ENCODE peak calls at places on chromosomes 1 and 21, in four cellular contexts. R is epithelial cell of esophagus, J is neural crest cell, Z is cardiac muscle cell. G is an unnamed sample.

GRCh38 chr1:40901886-40902633 is 39.9 kb upstream of the CITED4 start:
- DNase-seq in R (peak), J (no peak), Z (no peak), G (no peak)

GRCh38 chr1:2481885-2482284 is 5.8 kb downstream of the PLCH2 start:
- DNase-seq in R (peak), J (no peak), Z (no peak), G (no peak)

GRCh38 chr1:237411621-237412020 is 369.6 kb downstream of the RYR2 start:
- DNase-seq in R (peak), J (no peak), Z (no peak), G (no peak)

GRCh38 chr1:25072461-25072860 is 142.4 kb upstream of the RUNX3 start:
- DNase-seq in R (no peak), J (no peak), Z (no peak), G (no peak)

GRCh38 chr1:234661249-234661928 is 51.4 kb upstream of the IRF2BP2 start:
- DNase-seq in R (peak), J (no peak), Z (no peak), G (no peak)

GRCh38 chr1:27668808-27669723 is 2.9 kb downstream of the IFI6 start:
- DNase-seq in R (peak), J (peak), Z (peak), G (peak)

GRCh38 chr1:76269175-76269574 is 194.6 kb downstream of the ST6GALNAC3 start:
- DNase-seq in R (peak), J (no peak), Z (no peak), G (no peak)

GRCh38 chr1:76680676-76681075 is 186.6 kb upstream of the ST6GALNAC5 start:
- DNase-seq in R (no peak), J (no peak), Z (no peak), G (no peak)

GRCh38 chr1:235739124-235739523 is 89.5 kb upstream of the GNG4 start:
- DNase-seq in R (peak), J (no peak), Z (no peak), G (no peak)

GRCh38 chr1:178540204-178540603 is 27.3 kb downstream of the TEX35 start:
- DNase-seq in R (no peak), J (no peak), Z (no peak), G (no peak)

GRCh38 chr1:161182214-161182613 is 4.9 kb upstream of the B4GALT3 start:
- DNase-seq in R (peak), J (no peak), Z (no peak), G (no peak)

GRCh38 chr1:241817331-241817792 is 30.6 kb upstream of the EXO1 start:
- DNase-seq in R (peak), J (no peak), Z (no peak), G (no peak)

GRCh38 chr1:246417152-246417812 is 89.8 kb downstream of the SMYD3 start:
- DNase-seq in R (peak), J (no peak), Z (no peak), G (no peak)

GRCh38 chr1:57162607-57163235 is 196.9 kb upstream of the C8B start:
- DNase-seq in R (no peak), J (no peak), Z (no peak), G (no peak)

GRCh38 chr1:199723557-199723956 is 304.0 kb upstream of the NR5A2 start:
- DNase-seq in R (peak), J (no peak), Z (no peak), G (no peak)

GRCh38 chr1:219432966-219433365 is 179.9 kb downstream of the ZC3H11B start:
- DNase-seq in R (no peak), J (no peak), Z (peak), G (no peak)

GRCh38 chr1:221813887-221814286 is 72.0 kb upstream of the DUSP10 start:
- DNase-seq in R (no peak), J (no peak), Z (no peak), G (no peak)

GRCh38 chr21:17402885-17403477 is 109.9 kb upstream of the CXADR start:
- DNase-seq in R (no peak), J (no peak), Z (no peak), G (no peak)

GRCh38 chr1:94384485-94385353 is 33.5 kb upstream of the ABCD3 start:
- DNase-seq in R (no peak), J (no peak), Z (peak), G (no peak)

GRCh38 chr1:235932090-235932510 is 65.4 kb upstream of the LYST start:
- DNase-seq in R (peak), J (no peak), Z (no peak), G (no peak)

GRCh38 chr1:197441990-197442389 is 173.9 kb downstream of the CRB1 start:
- DNase-seq in R (peak), J (no peak), Z (peak), G (no peak)

GRCh38 chr1:33263890-33264504 is 7.7 kb downstream of the ZNF362 start:
- DNase-seq in R (no peak), J (no peak), Z (no peak), G (no peak)

GRCh38 chr1:27575861-27576331 is 28.0 kb downstream of the AHDC1 start:
- DNase-seq in R (peak), J (no peak), Z (peak), G (peak)

GRCh38 chr1:183241446-183241845 is 55.4 kb downstream of the LAMC2 start:
- DNase-seq in R (no peak), J (no peak), Z (no peak), G (no peak)

GRCh38 chr1:182713939-182714338 is 29.6 kb upstream of the RGS8 start:
- DNase-seq in R (no peak), J (no peak), Z (no peak), G (no peak)

GRCh38 chr1:87329051-87329755 is 523 bp downstream of the LMO4 start:
- DNase-seq in R (peak), J (peak), Z (peak), G (peak)

GRCh38 chr1:39283858-39284257 is 79.4 kb downstream of the MACF1 start:
- DNase-seq in R (no peak), J (no peak), Z (no peak), G (no peak)

GRCh38 chr1:39287541-39287940 is 83.0 kb downstream of the MACF1 start:
- DNase-seq in R (no peak), J (no peak), Z (no peak), G (no peak)

GRCh38 chr1:39277876-39278275 is 73.4 kb downstream of the MACF1 start:
- DNase-seq in R (no peak), J (no peak), Z (no peak), G (no peak)

GRCh38 chr1:39282537-39283216 is 78.2 kb downstream of the MACF1 start:
- DNase-seq in R (no peak), J (no peak), Z (no peak), G (no peak)
- TF ChIP-seq CTCF in R (no peak), J (no peak), Z (no peak), G (no peak)

GRCh38 chr1:64861611-64862010 is 104.7 kb downstream of the JAK1 start:
- DNase-seq in R (no peak), J (no peak), Z (peak), G (no peak)
- TF ChIP-seq CTCF in R (no peak), J (no peak), Z (peak), G (peak)

GRCh38 chr1:207051615-207051943 is 571 bp upstream of the YOD1 start:
- DNase-seq in R (no peak), J (no peak), Z (no peak), G (no peak)

GRCh38 chr1:207054476-207054875 is 1.4 kb downstream of the PFKFB2 start:
- DNase-seq in R (no peak), J (no peak), Z (no peak), G (no peak)

GRCh38 chr1:207050428-207050767 is 610 bp downstream of the YOD1 start:
- DNase-seq in R (no peak), J (peak), Z (no peak), G (no peak)

GRCh38 chr1:207050768-207051614 is at the start of gene YOD1:
- DNase-seq in R (peak), J (peak), Z (peak), G (peak)

DNA sequence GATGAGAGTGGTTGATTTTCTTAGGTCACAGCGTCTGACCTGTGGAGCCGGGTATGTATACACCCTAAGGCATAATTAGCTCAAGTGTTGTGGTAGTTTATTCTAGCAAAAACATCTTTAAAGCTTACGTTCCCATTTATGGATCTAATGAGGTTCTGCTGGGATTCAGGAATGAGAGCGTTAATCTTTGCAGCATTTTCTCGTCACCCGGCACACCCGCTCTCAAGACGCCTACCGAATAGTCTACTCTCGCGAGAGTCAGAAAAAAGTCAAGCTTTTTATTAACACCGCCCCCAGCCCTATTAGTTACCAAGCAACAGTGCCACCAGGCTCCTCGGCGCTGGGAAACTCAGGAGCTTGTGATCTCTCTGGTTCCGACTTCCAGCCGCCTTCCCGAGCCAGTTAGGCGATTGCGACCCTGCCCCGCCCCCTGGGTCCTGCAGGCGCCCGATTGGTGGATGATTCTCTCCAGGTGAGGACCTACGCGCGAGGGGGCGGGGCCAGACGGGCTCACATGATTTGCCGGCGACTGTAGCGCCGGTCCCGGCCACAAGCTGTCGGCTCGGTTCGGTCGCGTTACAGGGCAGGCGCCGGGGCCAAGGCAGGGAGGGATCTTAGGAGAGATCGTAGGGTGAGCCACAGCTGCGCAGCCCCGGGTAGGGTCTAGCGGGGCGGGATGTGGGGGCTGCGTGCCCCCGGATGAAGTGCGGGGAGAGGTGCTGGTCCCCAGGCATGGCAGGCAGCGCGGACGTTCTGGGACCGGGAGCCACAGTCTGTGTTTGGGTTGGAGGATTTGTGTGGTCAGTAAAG is at the start of gene PFKFB2:
- DNase-seq in R (peak), J (peak), Z (peak), G (peak)
- TF ChIP-seq CTCF in R (peak), J (peak), Z (no peak), G (peak)

GRCh38 chr1:26142165-26142564 is 16.7 kb upstream of the FAM110D start:
- DNase-seq in R (no peak), J (no peak), Z (no peak), G (no peak)
- TF ChIP-seq CTCF in R (no peak), J (no peak), Z (no peak), G (no peak)

GRCh38 chr1:96845464-96845863 is 123.9 kb downstream of the PTBP2 start:
- DNase-seq in R (peak), J (peak), Z (peak), G (no peak)

GRCh38 chr1:96843196-96843595 is 121.6 kb downstream of the PTBP2 start:
- DNase-seq in R (no peak), J (no peak), Z (no peak), G (no peak)

GRCh38 chr1:96843601-96844000 is 122.0 kb downstream of the PTBP2 start:
- DNase-seq in R (no peak), J (no peak), Z (no peak), G (no peak)

GRCh38 chr1:96840396-96840795 is 118.8 kb downstream of the PTBP2 start:
- DNase-seq in R (no peak), J (no peak), Z (no peak), G (no peak)

DNA sequence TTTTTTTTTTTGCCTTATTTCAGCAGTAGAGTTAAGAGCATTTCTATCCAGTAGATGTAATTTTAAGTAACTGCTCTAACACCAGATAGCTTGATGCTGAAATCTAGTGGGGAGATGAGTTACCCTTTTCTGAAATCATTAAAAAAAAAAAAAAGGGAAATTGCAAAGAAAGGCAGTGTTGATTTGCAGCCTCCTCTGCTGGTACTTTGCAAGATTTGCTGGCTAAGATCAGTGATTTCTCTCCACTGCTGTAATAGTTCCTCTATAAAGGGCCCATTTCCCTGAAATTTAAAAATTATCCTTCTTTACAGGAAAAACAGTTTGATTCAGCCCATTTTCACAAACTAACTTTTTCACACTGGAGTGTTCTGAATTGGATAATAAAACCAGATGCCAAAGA is 120.6 kb downstream of the PTBP2 start:
- DNase-seq in R (no peak), J (no peak), Z (no peak), G (no peak)
- TF ChIP-seq CTCF in R (peak), J (no peak), Z (peak), G (no peak)

G was measured in progenitor cell of endocrine pancreas.